ENCODE peak calls at places on chromosome 10, in five cellular contexts. X is H1, U is HepG2, Y is GM12878, F is K562. B is an unnamed sample.

GRCh38 chr10:100506596-100507356 is 12.9 kb downstream of the SEC31B start:
- DNase-seq in Y (no peak), X (no peak), F (no peak), U (no peak), B (no peak)

GRCh38 chr10:107545717-107546116 is 381.2 kb upstream of the SORCS1 start:
- DNase-seq in Y (no peak), F (no peak), U (no peak), X (no peak), B (peak; percentile 46)

GRCh38 chr10:69653561-69653960 is 23.5 kb downstream of the FAM241B start:
- DNase-seq in Y (no peak), X (no peak), F (no peak), U (no peak), B (no peak)

GRCh38 chr10:43193496-43194080 is 55.3 kb downstream of the CSGALNACT2 start:
- DNase-seq in Y (no peak), X (no peak), U (no peak), F (no peak), B (peak; percentile 26)

GRCh38 chr10:52703898-52704297 is 68.7 kb downstream of the MBL2 start:
- DNase-seq in F (no peak), U (no peak), Y (no peak), X (no peak), B (peak; percentile 34)

GRCh38 chr10:95242581-95243317 is 48.1 kb downstream of the PDLIM1 start:
- DNase-seq in F (no peak), Y (no peak), X (no peak), U (peak; percentile 45), B (peak; percentile 62)

GRCh38 chr10:14019983-14020668 is 310.6 kb downstream of the FRMD4A start:
- DNase-seq in Y (no peak), F (no peak), U (no peak), X (no peak), B (no peak)

GRCh38 chr10:124710266-124710881 is 33.8 kb downstream of the FAM53B start:
- DNase-seq in U (no peak), Y (no peak), F (no peak), X (no peak), B (no peak)

GRCh38 chr10:31745612-31746376 is 182.8 kb downstream of the ARHGAP12 start:
- DNase-seq in Y (no peak), F (no peak), X (no peak), U (peak; percentile 10), B (no peak)

GRCh38 chr10:5530846-5531557 is 6.2 kb downstream of the CALML3 start:
- DNase-seq in F (no peak), Y (no peak), X (no peak), U (no peak), B (no peak)

GRCh38 chr10:3828404-3829192 is 43.6 kb upstream of the KLF6 start:
- DNase-seq in Y (no peak), F (peak; percentile 32), X (no peak), U (no peak), B (no peak)

GRCh38 chr10:125156739-125157472 is 3.5 kb downstream of the CTBP2 start:
- DNase-seq in F (no peak), Y (no peak), U (no peak), X (no peak), B (no peak)

GRCh38 chr10:131901181-131901829 is 497 bp downstream of the PPP2R2D start:
- DNase-seq in X (no peak), U (no peak), Y (no peak), F (peak; percentile 43), B (peak; percentile 71)

GRCh38 chr10:108421256-108421655 is 1256.8 kb upstream of the SORCS1 start:
- DNase-seq in F (no peak), U (no peak), X (no peak), Y (no peak), B (peak; percentile 3)

GRCh38 chr10:97849101-97849490 is 547 bp upstream of the GOLGA7B start:
- DNase-seq in F (no peak), Y (no peak), X (no peak), U (no peak), B (peak; percentile 62)

GRCh38 chr10:132375116-132375794 is 21.7 kb upstream of the PWWP2B start:
- DNase-seq in X (no peak), F (peak; percentile 35), Y (no peak), U (no peak), B (no peak)

GRCh38 chr10:101545898-101546297 is 42.2 kb downstream of the POLL start:
- DNase-seq in U (no peak), Y (no peak), F (peak; percentile 36), X (no peak), B (peak; percentile 32)

GRCh38 chr10:67884842-67885680 is 605 bp downstream of the SIRT1 start:
- DNase-seq in Y (peak; percentile 12), X (no peak), U (peak; percentile 48), F (peak; percentile 78), B (peak; percentile 87)

GRCh38 chr10:11178606-11179221 is 161.0 kb downstream of the CELF2 start:
- DNase-seq in Y (peak; percentile 98), F (peak; percentile 80), X (no peak), U (no peak), B (peak; percentile 21)

GRCh38 chr10:93160829-93161228 is 87.1 kb downstream of the CYP26A1 start:
- DNase-seq in Y (no peak), X (no peak), U (no peak), F (no peak), B (no peak)

GRCh38 chr10:24771943-24772747 is 48.5 kb upstream of the ARHGAP21 start:
- DNase-seq in X (no peak), U (no peak), F (no peak), Y (no peak), B (no peak)

GRCh38 chr10:34033067-34033466 is 698.6 kb upstream of the NRP1 start:
- DNase-seq in U (no peak), X (no peak), Y (no peak), F (no peak), B (no peak)

GRCh38 chr10:49781247-49781646 is 19.1 kb upstream of the OGDHL start:
- DNase-seq in Y (no peak), F (no peak), U (no peak), X (no peak), B (no peak)
- TF ChIP-seq TAF1 in Y (no peak), F (no peak), U (no peak), X (no peak), B (no peak)

DNA sequence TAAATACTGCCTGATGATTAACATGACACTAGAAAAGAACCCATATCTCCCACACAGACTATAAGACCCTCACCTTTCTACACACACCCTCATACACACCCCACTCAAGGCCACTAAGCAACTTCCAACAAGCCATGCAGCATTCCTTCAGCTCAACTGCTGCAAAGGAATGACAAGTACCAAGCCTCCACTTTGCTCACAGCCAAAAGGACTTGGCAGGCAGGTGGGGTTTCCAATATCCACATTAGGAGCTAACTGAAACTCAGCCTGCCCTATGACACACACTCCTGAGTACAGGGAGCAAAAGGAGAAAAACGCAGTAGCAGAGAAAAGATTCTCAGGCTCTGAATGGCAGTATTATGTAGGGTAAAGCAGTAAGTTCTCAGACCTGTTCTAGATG is 13.4 kb downstream of the USP54 start:
- DNase-seq in X (no peak), Y (no peak), U (no peak), F (no peak), B (no peak)
- TF ChIP-seq EP300 in X (no peak), Y (no peak), U (no peak), F (no peak), B (no peak)

DNA sequence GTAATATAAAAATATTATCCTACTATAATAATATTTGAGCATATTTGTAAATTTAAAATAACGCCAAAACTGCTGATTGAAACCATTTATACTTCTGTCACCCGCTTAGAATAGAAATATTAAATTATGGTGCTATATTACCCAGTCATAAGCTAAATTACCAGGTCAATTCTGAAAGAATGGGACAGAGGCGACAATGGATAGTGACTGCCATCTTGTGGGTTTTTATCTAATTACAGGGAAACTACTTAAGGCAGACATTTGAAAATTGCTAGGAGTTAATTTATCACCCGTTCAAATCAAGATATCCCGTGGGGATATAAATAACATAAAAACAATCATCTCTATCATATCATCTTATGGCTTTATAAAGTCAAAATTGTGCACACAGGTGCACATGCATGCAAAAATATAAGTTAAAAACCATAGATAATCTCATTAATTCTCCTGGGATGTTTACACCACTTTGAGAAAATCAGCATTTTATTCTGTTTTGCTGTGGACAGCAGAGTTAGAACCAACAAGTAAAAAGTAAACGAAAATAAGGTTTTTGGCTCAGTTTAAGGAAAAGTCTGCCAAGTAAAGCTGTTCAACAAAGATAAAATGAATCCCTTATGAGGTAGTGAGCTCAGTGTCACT is 41.3 kb upstream of the HPSE2 start:
- DNase-seq in Y (no peak), F (peak; percentile 4), U (peak; percentile 17), X (no peak), B (peak; percentile 18)
- TF ChIP-seq TAF1 in Y (no peak), F (no peak), U (no peak), X (no peak), B (no peak)

GRCh38 chr10:44978213-44978569 is 418 bp downstream of the DEPP1 start:
- DNase-seq in Y (no peak), U (no peak), X (no peak), F (no peak), B (no peak)

GRCh38 chr10:44980309-44981171 is 1.9 kb upstream of the DEPP1 start:
- DNase-seq in Y (no peak), X (no peak), F (no peak), U (peak; percentile 97), B (no peak)

GRCh38 chr10:44979281-44980181 is 922 bp upstream of the DEPP1 start:
- DNase-seq in Y (no peak), X (no peak), F (no peak), U (no peak), B (no peak)

GRCh38 chr10:44977287-44978212 is 1.1 kb downstream of the DEPP1 start:
- DNase-seq in U (no peak), X (no peak), F (no peak), Y (no peak), B (no peak)

GRCh38 chr10:44978570-44979280 is at the start of gene DEPP1:
- DNase-seq in Y (no peak), X (no peak), U (peak; percentile 95), F (peak; percentile 90), B (peak; percentile 68)
- TF ChIP-seq EP300 in Y (no peak), X (no peak), U (peak; percentile 94), F (peak; percentile 63), B (peak; percentile 7)

GRCh38 chr10:44233561-44234470 is 151.1 kb downstream of the CXCL12 start:
- DNase-seq in Y (no peak), F (peak; percentile 35), X (peak; percentile 87), U (no peak), B (no peak)
- TF ChIP-seq TAF1 in Y (no peak), F (peak; percentile 46), X (no peak), U (no peak), B (no peak)